ENCODE peak calls at places on chromosomes 7 and 10, in four cellular contexts. T is WTC11, N is K562, F is GM12878. U is an unnamed sample.

GRCh38 chr10:121838149-121838548 is 89.7 kb downstream of the ATE1 start:
- DNase-seq in T (no peak), N (no peak), F (no peak), U (no peak)

GRCh38 chr7:22853674-22854157 is 31.1 kb upstream of the TOMM7 start:
- DNase-seq in T (peak), N (no peak), F (no peak), U (no peak)

GRCh38 chr7:112510032-112510742 is 29.4 kb downstream of the LSMEM1 start:
- DNase-seq in T (no peak), N (no peak), F (peak), U (no peak)

GRCh38 chr10:31940839-31941653 is 12.4 kb upstream of the ARHGAP12 start:
- DNase-seq in T (no peak), N (peak), F (no peak), U (peak)

GRCh38 chr10:96642530-96642929 is 55.7 kb upstream of the TM9SF3 start:
- DNase-seq in T (no peak), N (no peak), F (no peak), U (no peak)

GRCh38 chr7:108581655-108582491 is 12.2 kb downstream of the DNAJB9 start:
- DNase-seq in T (no peak), N (no peak), F (no peak), U (peak)

GRCh38 chr10:69327463-69328345 is 49.4 kb downstream of the HK1 start:
- DNase-seq in T (no peak), N (peak), F (no peak), U (no peak)

GRCh38 chr7:42700376-42701327 is 211.2 kb downstream of the C7orf25 start:
- DNase-seq in T (no peak), N (no peak), F (no peak), U (no peak)

GRCh38 chr10:3776796-3777571 is 8.0 kb downstream of the KLF6 start:
- DNase-seq in T (no peak), N (peak), F (no peak), U (peak)

GRCh38 chr7:46290374-46291061 is 369.4 kb upstream of the IGFBP3 start:
- DNase-seq in T (no peak), N (no peak), F (peak), U (no peak)

GRCh38 chr7:1446611-1447032 is 12.6 kb downstream of the MICALL2 start:
- DNase-seq in T (no peak), N (no peak), F (no peak), U (no peak)

GRCh38 chr10:125562737-125563136 is 120.2 kb downstream of the TEX36 start:
- DNase-seq in T (peak), N (peak), F (no peak), U (no peak)

GRCh38 chr7:80646088-80646961 is 7.9 kb downstream of the CD36 start:
- DNase-seq in T (no peak), N (no peak), F (no peak), U (no peak)

GRCh38 chr7:137743021-137743420 is 103.8 kb downstream of the DGKI start:
- DNase-seq in T (no peak), N (no peak), F (no peak), U (no peak)

GRCh38 chr10:5563237-5563961 is 38.6 kb downstream of the CALML3 start:
- DNase-seq in T (no peak), N (no peak), F (no peak), U (no peak)

GRCh38 chr7:27359167-27359731 is 116.6 kb downstream of the EVX1 start:
- DNase-seq in T (no peak), N (no peak), F (no peak), U (no peak)

GRCh38 chr7:149776305-149776704 is 2.9 kb upstream of the ZNF467 start:
- DNase-seq in T (no peak), N (peak), F (no peak), U (no peak)

GRCh38 chr10:93415693-93416092 is 66.4 kb downstream of the MYOF start:
- DNase-seq in T (no peak), N (no peak), F (no peak), U (no peak)

GRCh38 chr10:93416824-93417223 is 65.3 kb downstream of the MYOF start:
- DNase-seq in T (no peak), N (no peak), F (no peak), U (no peak)

GRCh38 chr10:93410697-93411348 is 71.3 kb downstream of the MYOF start:
- DNase-seq in T (no peak), N (no peak), F (no peak), U (no peak)

GRCh38 chr10:93412801-93413200 is 69.3 kb downstream of the MYOF start:
- DNase-seq in T (no peak), N (no peak), F (no peak), U (no peak)

GRCh38 chr10:93413252-93413689 is 68.9 kb downstream of the MYOF start:
- DNase-seq in T (no peak), N (no peak), F (no peak), U (no peak)
- TF ChIP-seq ESRRA in T (no peak), N (no peak), F (no peak), U (no peak)

GRCh38 chr10:12729885-12730284 is 271.6 kb downstream of the CCDC3 start:
- DNase-seq in T (peak), N (peak), F (no peak), U (no peak)
- TF ChIP-seq CBFB in T (no peak), N (no peak), F (no peak), U (no peak)

GRCh38 chr7:151631149-151631967 is 111.7 kb upstream of the RHEB start:
- DNase-seq in T (peak), N (no peak), F (peak), U (no peak)
- TF ChIP-seq ESRRA in T (no peak), N (no peak), F (no peak), U (no peak)

DNA sequence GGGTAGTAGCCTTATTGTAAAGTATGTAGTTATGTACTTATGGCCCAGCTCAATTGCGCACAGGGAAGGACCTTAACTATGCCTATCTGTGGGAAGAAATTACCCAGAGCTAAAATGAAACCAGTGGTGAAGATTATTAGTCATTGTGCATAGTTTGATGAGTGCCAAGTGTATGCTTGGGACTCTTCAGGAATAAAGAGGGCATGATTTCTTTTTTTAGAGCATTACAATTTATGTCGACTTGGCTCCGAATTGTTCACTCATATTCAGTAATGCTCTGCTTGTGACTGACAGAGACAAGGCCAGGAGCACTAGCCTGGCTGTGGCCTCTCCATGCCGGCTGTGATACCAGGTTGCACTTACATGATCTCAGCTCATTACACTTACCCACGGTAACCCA is 269.5 kb downstream of the TRIL start:
- DNase-seq in T (no peak), N (no peak), F (no peak), U (no peak)
- TF ChIP-seq CBFB in T (no peak), N (no peak), F (no peak), U (no peak)

GRCh38 chr10:97774811-97775294 is 3.1 kb upstream of the SFRP5 start:
- DNase-seq in T (no peak), N (no peak), F (no peak), U (peak)
- TF ChIP-seq ESRRA in T (no peak), N (no peak), F (no peak), U (no peak)

U was measured in HepG2.